ENCODE peak calls at places on chromosomes 13 and 19, in six cellular contexts. T is T-helper 9 cell; O is DND-41; L is NCI-H1105; A is effector memory CD4-positive, alpha-beta T cell; C is iPS-NIHi11. J is an unnamed sample.

GRCh38 chr19:2888739-2889224 is 11.9 kb upstream of the ZNF57 start:
- DNase-seq in T (peak), O (peak), L (no peak), A (peak), C (no peak), J (no peak)

GRCh38 chr19:48330012-48330681 is 4.8 kb downstream of the EMP3 start:
- DNase-seq in T (peak), O (peak), L (peak), A (peak), C (peak), J (peak)

GRCh38 chr13:114067381-114067885 is 65.0 kb downstream of the RASA3 start:
- DNase-seq in T (no peak), O (no peak), L (no peak), A (no peak), C (no peak), J (no peak)

GRCh38 chr13:88857256-88857655 is 1186.1 kb downstream of the SLITRK5 start:
- DNase-seq in T (no peak), O (no peak), L (no peak), A (no peak), C (no peak), J (no peak)

GRCh38 chr19:51018745-51019543 is 565 bp downstream of the KLK10 start:
- DNase-seq in T (no peak), O (no peak), L (no peak), A (no peak), C (peak), J (peak)

GRCh38 chr19:16327911-16328823 is 3.5 kb downstream of the KLF2 start:
- DNase-seq in T (peak), O (peak), L (no peak), A (peak), C (no peak), J (no peak)

GRCh38 chr13:31945202-31945978 is 86.2 kb upstream of the FRY start:
- DNase-seq in T (no peak), O (no peak), L (peak), A (no peak), C (peak), J (peak)

GRCh38 chr13:52096062-52096461 is 32.8 kb downstream of the NEK5 start:
- DNase-seq in T (no peak), O (no peak), L (no peak), A (no peak), C (no peak), J (no peak)

GRCh38 chr13:110484290-110485048 is 77.1 kb downstream of the RAB20 start:
- DNase-seq in T (no peak), O (no peak), L (no peak), A (no peak), C (no peak), J (no peak)

GRCh38 chr13:77729502-77730221 is 32.2 kb downstream of the SLAIN1 start:
- DNase-seq in T (no peak), O (no peak), L (no peak), A (no peak), C (no peak), J (no peak)

GRCh38 chr13:98273824-98274786 is 97.0 kb upstream of the RNF113B start:
- DNase-seq in T (no peak), O (no peak), L (no peak), A (no peak), C (peak), J (peak)

GRCh38 chr19:4326837-4327251 is 11.8 kb downstream of the STAP2 start:
- DNase-seq in T (no peak), O (no peak), L (no peak), A (no peak), C (peak), J (peak)

GRCh38 chr13:113083402-113084061 is 22.1 kb upstream of the F7 start:
- DNase-seq in T (no peak), O (no peak), L (peak), A (no peak), C (no peak), J (no peak)

GRCh38 chr19:39325778-39326680 is 5.4 kb upstream of the LRFN1 start:
- DNase-seq in T (no peak), O (peak), L (no peak), A (no peak), C (peak), J (peak)

GRCh38 chr19:50362656-50363424 is 2.6 kb downstream of the NAPSA start:
- DNase-seq in T (no peak), O (no peak), L (no peak), A (no peak), C (no peak), J (no peak)

GRCh38 chr19:50331187-50332013 is 2.2 kb upstream of the KCNC3 start:
- DNase-seq in T (no peak), O (no peak), L (no peak), A (no peak), C (no peak), J (peak)

GRCh38 chr19:1814391-1814790 is 2.3 kb upstream of the ATP8B3 start:
- DNase-seq in T (no peak), O (no peak), L (no peak), A (no peak), C (no peak), J (no peak)

GRCh38 chr13:111326621-111326965 is 6.2 kb downstream of the TEX29 start:
- DNase-seq in T (no peak), O (no peak), L (no peak), A (no peak), C (no peak), J (no peak)

GRCh38 chr13:31909889-31910551 is 121.6 kb upstream of the FRY start:
- DNase-seq in T (peak), O (peak), L (peak), A (peak), C (peak), J (peak)

GRCh38 chr19:38277969-38278680 is 13.8 kb downstream of the SPINT2 start:
- DNase-seq in T (no peak), O (no peak), L (no peak), A (no peak), C (peak), J (no peak)

GRCh38 chr19:17246681-17247425 is 1.1 kb upstream of the NR2F6 start:
- DNase-seq in T (no peak), O (no peak), L (no peak), A (no peak), C (no peak), J (no peak)

J was measured in endodermal cell.